ENCODE peak calls at places on chromosome 9, in nine cellular contexts. B, Z, D, F, J, S, L, Y and R are unnamed samples.

GRCh38 chr9:98182889-98183599 is 9.4 kb downstream of the CORO2A start:
- DNase-seq in B (no peak), Z (no peak), D (no peak), F (no peak), J (peak), S (no peak), L (no peak), Y (no peak), R (no peak)

GRCh38 chr9:133994359-133995011 is 2.4 kb upstream of the VAV2 start:
- DNase-seq in B (peak), Z (peak), D (peak), F (peak), J (peak), S (peak), L (peak), Y (peak), R (peak)

GRCh38 chr9:130029223-130029583 is 13.8 kb downstream of the FNBP1 start:
- DNase-seq in B (no peak), Z (no peak), D (no peak), F (no peak), J (no peak), S (no peak), L (no peak), Y (no peak), R (no peak)

GRCh38 chr9:87494970-87495471 is 2.6 kb upstream of the DAPK1 start:
- DNase-seq in B (peak), Z (no peak), D (no peak), F (no peak), J (peak), S (no peak), L (no peak), Y (no peak), R (no peak)

GRCh38 chr9:129774791-129775149 is 21.9 kb upstream of the PTGES start:
- DNase-seq in B (no peak), Z (no peak), D (no peak), F (no peak), J (no peak), S (no peak), L (no peak), Y (no peak), R (no peak)

GRCh38 chr9:113523421-113524141 is 60.1 kb downstream of the RGS3 start:
- DNase-seq in B (peak), Z (no peak), D (peak), F (peak), J (peak), S (no peak), L (no peak), Y (no peak), R (no peak)

GRCh38 chr9:123867971-123868370 is 62.0 kb downstream of the DENND1A start:
- DNase-seq in B (no peak), Z (no peak), D (no peak), F (no peak), J (peak), S (no peak), L (no peak), Y (no peak), R (no peak)

GRCh38 chr9:90285946-90286345 is 356.7 kb downstream of the DIRAS2 start:
- DNase-seq in B (no peak), Z (no peak), D (no peak), F (no peak), J (no peak), S (no peak), L (no peak), Y (no peak), R (no peak)

GRCh38 chr9:136140966-136141365 is 22.3 kb upstream of the TMEM250 start:
- DNase-seq in B (peak), Z (no peak), D (no peak), F (no peak), J (no peak), S (no peak), L (no peak), Y (no peak), R (no peak)

GRCh38 chr9:127945338-127945737 is 7.7 kb upstream of the DPM2 start:
- DNase-seq in B (no peak), Z (no peak), D (no peak), F (no peak), J (no peak), S (no peak), L (no peak), Y (no peak), R (no peak)

GRCh38 chr9:119768266-119768665 is 399.0 kb upstream of the BRINP1 start:
- DNase-seq in B (no peak), Z (no peak), D (no peak), F (no peak), J (no peak), S (no peak), L (no peak), Y (no peak), R (no peak)

GRCh38 chr9:19934301-19934868 is 145.5 kb upstream of the SLC24A2 start:
- DNase-seq in B (peak), Z (peak), D (no peak), F (no peak), J (no peak), S (peak), L (no peak), Y (no peak), R (no peak)